ENCODE peak calls at places on chromosomes 6 and 20, in ten cellular contexts. One of them, this sample, is unnamed.

GRCh38 chr6:123925360-123925759 is 121.7 kb downstream of the NKAIN2 start:
- DNase-seq in WTC11: no peak
- DNase-seq in upper lobe of right lung: no peak
- DNase-seq in endothelial cell: no peak
- DNase-seq in D721Med: no peak
- DNase-seq in omental fat pad: no peak
- DNase-seq in sigmoid colon: no peak
- DNase-seq in cardiac fibroblast: no peak
- DNase-seq in GM13976: peak; percentile 7
- DNase-seq in HFFc6: no peak
- DNase-seq in this sample: no peak

GRCh38 chr6:165929607-165930006 is 238.0 kb downstream of the TBXT start:
- DNase-seq in WTC11: no peak
- DNase-seq in upper lobe of right lung: no peak
- DNase-seq in endothelial cell: no peak
- DNase-seq in D721Med: no peak
- DNase-seq in omental fat pad: no peak
- DNase-seq in sigmoid colon: no peak
- DNase-seq in cardiac fibroblast: no peak
- DNase-seq in GM13976: no peak
- DNase-seq in HFFc6: no peak
- DNase-seq in this sample: no peak

GRCh38 chr6:156906451-156906850 is 129.3 kb downstream of the ARID1B start:
- DNase-seq in WTC11: no peak
- DNase-seq in upper lobe of right lung: no peak
- DNase-seq in endothelial cell: no peak
- DNase-seq in D721Med: no peak
- DNase-seq in omental fat pad: no peak
- DNase-seq in sigmoid colon: no peak
- DNase-seq in cardiac fibroblast: no peak
- DNase-seq in GM13976: no peak
- DNase-seq in HFFc6: no peak
- DNase-seq in this sample: no peak

GRCh38 chr20:6466065-6466810 is 301.2 kb upstream of the BMP2 start:
- DNase-seq in WTC11: no peak
- DNase-seq in upper lobe of right lung: no peak
- DNase-seq in endothelial cell: no peak
- DNase-seq in D721Med: no peak
- DNase-seq in omental fat pad: no peak
- DNase-seq in sigmoid colon: no peak
- DNase-seq in cardiac fibroblast: peak; percentile 38
- DNase-seq in GM13976: no peak
- DNase-seq in HFFc6: no peak
- DNase-seq in this sample: no peak

GRCh38 chr6:63352587-63353281 is 33.0 kb upstream of the LGSN start:
- DNase-seq in WTC11: no peak
- DNase-seq in upper lobe of right lung: no peak
- DNase-seq in endothelial cell: peak; percentile 15
- DNase-seq in D721Med: no peak
- DNase-seq in omental fat pad: no peak
- DNase-seq in sigmoid colon: no peak
- DNase-seq in cardiac fibroblast: peak; percentile 74
- DNase-seq in GM13976: peak; percentile 53
- DNase-seq in HFFc6: peak; percentile 14
- DNase-seq in this sample: peak; percentile 52

GRCh38 chr20:15902493-15902892 is 670.8 kb downstream of the KIF16B start:
- DNase-seq in WTC11: peak; percentile 65
- DNase-seq in upper lobe of right lung: no peak
- DNase-seq in endothelial cell: peak; percentile 58
- DNase-seq in D721Med: no peak
- DNase-seq in omental fat pad: no peak
- DNase-seq in sigmoid colon: no peak
- DNase-seq in cardiac fibroblast: no peak
- DNase-seq in GM13976: no peak
- DNase-seq in HFFc6: no peak
- DNase-seq in this sample: peak; percentile 0

GRCh38 chr20:10647909-10648308 is 25.9 kb downstream of the JAG1 start:
- DNase-seq in WTC11: no peak
- DNase-seq in upper lobe of right lung: no peak
- DNase-seq in endothelial cell: no peak
- DNase-seq in D721Med: no peak
- DNase-seq in omental fat pad: no peak
- DNase-seq in sigmoid colon: no peak
- DNase-seq in cardiac fibroblast: no peak
- DNase-seq in GM13976: no peak
- DNase-seq in HFFc6: no peak
- DNase-seq in this sample: no peak

GRCh38 chr6:3500262-3501001 is 43.6 kb upstream of the SLC22A23 start:
- DNase-seq in WTC11: no peak
- DNase-seq in upper lobe of right lung: no peak
- DNase-seq in endothelial cell: no peak
- DNase-seq in D721Med: no peak
- DNase-seq in omental fat pad: no peak
- DNase-seq in sigmoid colon: no peak
- DNase-seq in cardiac fibroblast: no peak
- DNase-seq in GM13976: no peak
- DNase-seq in HFFc6: peak; percentile 63
- DNase-seq in this sample: no peak

GRCh38 chr6:157723376-157723775 is 99.7 kb upstream of the SNX9 start:
- DNase-seq in WTC11: no peak
- DNase-seq in upper lobe of right lung: no peak
- DNase-seq in endothelial cell: no peak
- DNase-seq in D721Med: no peak
- DNase-seq in omental fat pad: no peak
- DNase-seq in sigmoid colon: no peak
- DNase-seq in cardiac fibroblast: no peak
- DNase-seq in GM13976: no peak
- DNase-seq in HFFc6: no peak
- DNase-seq in this sample: no peak

GRCh38 chr6:99349620-99350141 is at the start of gene FAXC:
- DNase-seq in WTC11: peak; percentile 75
- DNase-seq in upper lobe of right lung: peak; percentile 85
- DNase-seq in endothelial cell: peak; percentile 38
- DNase-seq in D721Med: peak; percentile 39
- DNase-seq in omental fat pad: no peak
- DNase-seq in sigmoid colon: peak; percentile 73
- DNase-seq in cardiac fibroblast: peak; percentile 21
- DNase-seq in GM13976: peak; percentile 52
- DNase-seq in HFFc6: no peak
- DNase-seq in this sample: peak; percentile 74
- TF ChIP-seq CTCF in WTC11: no peak
- TF ChIP-seq CTCF in upper lobe of right lung: peak; percentile 34
- TF ChIP-seq CTCF in endothelial cell: no peak
- TF ChIP-seq CTCF in D721Med: peak; percentile 24
- TF ChIP-seq CTCF in omental fat pad: no peak
- TF ChIP-seq CTCF in sigmoid colon: no peak
- TF ChIP-seq CTCF in cardiac fibroblast: no peak
- TF ChIP-seq CTCF in GM13976: no peak
- TF ChIP-seq CTCF in HFFc6: peak; percentile 31
- TF ChIP-seq CTCF in this sample: no peak

DNA sequence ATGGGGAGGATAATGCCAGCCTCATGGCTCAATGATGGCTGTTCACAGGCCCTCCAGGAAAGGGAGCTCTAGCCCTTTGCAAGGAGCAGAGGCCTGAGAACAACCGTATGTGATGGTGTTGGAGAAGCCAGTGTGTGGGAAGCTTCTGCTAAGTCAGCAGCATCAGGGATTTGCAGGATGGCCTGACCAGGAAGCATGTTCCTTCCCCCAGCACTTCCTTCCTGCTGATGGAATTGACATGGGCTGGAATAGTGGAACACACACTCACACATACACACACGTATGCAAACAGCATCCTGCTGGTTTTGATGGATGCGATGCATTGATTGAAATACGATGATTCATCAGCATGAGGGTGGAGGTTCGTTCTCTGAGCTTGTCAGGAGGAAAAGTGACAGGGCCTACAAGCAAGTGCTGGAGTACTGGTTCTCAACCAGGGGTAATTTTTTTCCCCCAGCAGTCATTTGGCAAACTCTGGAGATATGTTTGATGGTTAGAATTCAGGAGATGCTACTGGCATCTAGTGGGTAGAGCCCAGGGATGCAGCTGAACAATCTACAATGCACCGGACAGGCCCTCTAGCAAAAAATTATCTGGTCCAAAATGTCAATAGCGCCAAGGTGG is 229.1 kb downstream of the NFATC2 start:
- DNase-seq in WTC11: no peak
- DNase-seq in upper lobe of right lung: no peak
- DNase-seq in endothelial cell: peak; percentile 14
- DNase-seq in D721Med: no peak
- DNase-seq in omental fat pad: no peak
- DNase-seq in sigmoid colon: no peak
- DNase-seq in cardiac fibroblast: no peak
- DNase-seq in GM13976: no peak
- DNase-seq in HFFc6: no peak
- DNase-seq in this sample: peak; percentile 30
- TF ChIP-seq CTCF in WTC11: no peak
- TF ChIP-seq CTCF in upper lobe of right lung: no peak
- TF ChIP-seq CTCF in endothelial cell: no peak
- TF ChIP-seq CTCF in D721Med: no peak
- TF ChIP-seq CTCF in omental fat pad: no peak
- TF ChIP-seq CTCF in sigmoid colon: no peak
- TF ChIP-seq CTCF in cardiac fibroblast: no peak
- TF ChIP-seq CTCF in GM13976: no peak
- TF ChIP-seq CTCF in HFFc6: peak; percentile 18
- TF ChIP-seq CTCF in this sample: no peak

GRCh38 chr20:62820208-62820961 is 3.5 kb downstream of the COL9A3 start:
- DNase-seq in WTC11: no peak
- DNase-seq in upper lobe of right lung: no peak
- DNase-seq in endothelial cell: no peak
- DNase-seq in D721Med: no peak
- DNase-seq in omental fat pad: no peak
- DNase-seq in sigmoid colon: no peak
- DNase-seq in cardiac fibroblast: no peak
- DNase-seq in GM13976: no peak
- DNase-seq in HFFc6: no peak
- DNase-seq in this sample: no peak

GRCh38 chr20:62817975-62818591 is 1.2 kb downstream of the COL9A3 start:
- DNase-seq in WTC11: no peak
- DNase-seq in upper lobe of right lung: no peak
- DNase-seq in endothelial cell: no peak
- DNase-seq in D721Med: no peak
- DNase-seq in omental fat pad: no peak
- DNase-seq in sigmoid colon: no peak
- DNase-seq in cardiac fibroblast: no peak
- DNase-seq in GM13976: no peak
- DNase-seq in HFFc6: no peak
- DNase-seq in this sample: no peak

GRCh38 chr20:62816879-62817873 is at the start of gene COL9A3:
- DNase-seq in WTC11: peak; percentile 50
- DNase-seq in upper lobe of right lung: no peak
- DNase-seq in endothelial cell: no peak
- DNase-seq in D721Med: no peak
- DNase-seq in omental fat pad: no peak
- DNase-seq in sigmoid colon: no peak
- DNase-seq in cardiac fibroblast: no peak
- DNase-seq in GM13976: no peak
- DNase-seq in HFFc6: no peak
- DNase-seq in this sample: peak; percentile 65

GRCh38 chr20:62819494-62820174 is 2.8 kb downstream of the COL9A3 start:
- DNase-seq in WTC11: no peak
- DNase-seq in upper lobe of right lung: no peak
- DNase-seq in endothelial cell: no peak
- DNase-seq in D721Med: no peak
- DNase-seq in omental fat pad: no peak
- DNase-seq in sigmoid colon: no peak
- DNase-seq in cardiac fibroblast: peak; percentile 63
- DNase-seq in GM13976: no peak
- DNase-seq in HFFc6: peak; percentile 63
- DNase-seq in this sample: peak; percentile 51

GRCh38 chr20:62818592-62819493 is 2.0 kb downstream of the COL9A3 start:
- DNase-seq in WTC11: no peak
- DNase-seq in upper lobe of right lung: no peak
- DNase-seq in endothelial cell: no peak
- DNase-seq in D721Med: no peak
- DNase-seq in omental fat pad: no peak
- DNase-seq in sigmoid colon: peak; percentile 87
- DNase-seq in cardiac fibroblast: peak; percentile 85
- DNase-seq in GM13976: no peak
- DNase-seq in HFFc6: no peak
- DNase-seq in this sample: peak; percentile 82
- TF ChIP-seq CTCF in WTC11: no peak
- TF ChIP-seq CTCF in upper lobe of right lung: no peak
- TF ChIP-seq CTCF in endothelial cell: no peak
- TF ChIP-seq CTCF in D721Med: no peak
- TF ChIP-seq CTCF in omental fat pad: no peak
- TF ChIP-seq CTCF in sigmoid colon: no peak
- TF ChIP-seq CTCF in cardiac fibroblast: no peak
- TF ChIP-seq CTCF in GM13976: no peak
- TF ChIP-seq CTCF in HFFc6: no peak
- TF ChIP-seq CTCF in this sample: no peak

GRCh38 chr6:25747477-25747876 is 7.1 kb upstream of the SLC17A4 start:
- DNase-seq in WTC11: no peak
- DNase-seq in upper lobe of right lung: no peak
- DNase-seq in endothelial cell: no peak
- DNase-seq in D721Med: no peak
- DNase-seq in omental fat pad: no peak
- DNase-seq in sigmoid colon: no peak
- DNase-seq in cardiac fibroblast: no peak
- DNase-seq in GM13976: no peak
- DNase-seq in HFFc6: no peak
- DNase-seq in this sample: no peak

GRCh38 chr6:25749837-25750236 is 4.7 kb upstream of the SLC17A4 start:
- DNase-seq in WTC11: no peak
- DNase-seq in upper lobe of right lung: no peak
- DNase-seq in endothelial cell: no peak
- DNase-seq in D721Med: no peak
- DNase-seq in omental fat pad: no peak
- DNase-seq in sigmoid colon: no peak
- DNase-seq in cardiac fibroblast: no peak
- DNase-seq in GM13976: no peak
- DNase-seq in HFFc6: no peak
- DNase-seq in this sample: no peak

GRCh38 chr6:25748049-25748448 is 6.5 kb upstream of the SLC17A4 start:
- DNase-seq in WTC11: no peak
- DNase-seq in upper lobe of right lung: no peak
- DNase-seq in endothelial cell: no peak
- DNase-seq in D721Med: no peak
- DNase-seq in omental fat pad: no peak
- DNase-seq in sigmoid colon: no peak
- DNase-seq in cardiac fibroblast: no peak
- DNase-seq in GM13976: no peak
- DNase-seq in HFFc6: no peak
- DNase-seq in this sample: no peak

GRCh38 chr6:25745836-25746235 is 8.7 kb upstream of the SLC17A4 start:
- DNase-seq in WTC11: no peak
- DNase-seq in upper lobe of right lung: no peak
- DNase-seq in endothelial cell: no peak
- DNase-seq in D721Med: no peak
- DNase-seq in omental fat pad: no peak
- DNase-seq in sigmoid colon: no peak
- DNase-seq in cardiac fibroblast: no peak
- DNase-seq in GM13976: no peak
- DNase-seq in HFFc6: no peak
- DNase-seq in this sample: no peak

DNA sequence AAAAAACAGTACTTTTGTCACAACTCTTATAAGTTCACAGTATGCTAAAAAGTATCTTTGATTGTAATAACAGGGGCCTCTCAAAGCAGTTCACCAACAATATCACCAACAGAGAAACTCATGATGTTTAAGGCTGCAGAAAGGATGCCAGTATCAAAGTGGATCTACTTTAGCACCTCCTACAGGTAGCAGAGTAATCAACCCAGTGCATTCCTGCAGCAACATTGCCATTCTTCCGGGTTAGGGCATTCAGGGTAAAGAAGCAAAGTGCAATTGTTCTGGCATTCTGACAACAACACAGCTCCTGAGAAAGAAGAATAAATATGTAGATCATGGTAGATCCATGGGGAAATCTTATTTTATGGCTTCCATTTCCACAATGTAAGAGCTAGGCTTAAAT is 7.6 kb upstream of the SLC17A4 start:
- DNase-seq in WTC11: no peak
- DNase-seq in upper lobe of right lung: no peak
- DNase-seq in endothelial cell: no peak
- DNase-seq in D721Med: no peak
- DNase-seq in omental fat pad: no peak
- DNase-seq in sigmoid colon: no peak
- DNase-seq in cardiac fibroblast: no peak
- DNase-seq in GM13976: no peak
- DNase-seq in HFFc6: no peak
- DNase-seq in this sample: no peak
- TF ChIP-seq CTCF in WTC11: no peak
- TF ChIP-seq CTCF in upper lobe of right lung: no peak
- TF ChIP-seq CTCF in endothelial cell: no peak
- TF ChIP-seq CTCF in D721Med: no peak
- TF ChIP-seq CTCF in omental fat pad: no peak
- TF ChIP-seq CTCF in sigmoid colon: no peak
- TF ChIP-seq CTCF in cardiac fibroblast: no peak
- TF ChIP-seq CTCF in GM13976: no peak
- TF ChIP-seq CTCF in HFFc6: no peak
- TF ChIP-seq CTCF in this sample: no peak

This sample was measured in Calu3.